ENCODE peak calls at places on chromosomes 6 and 20, in ten cellular contexts. Y, C, X, H, O, F, P, V, J and Q are unnamed samples.

GRCh38 chr20:43590036-43590391 is 723 bp upstream of the IFT52 start:
- DNase-seq in V (peak; percentile 47), C (no peak), X (no peak), P (peak; percentile 10), O (no peak), J (no peak), F (no peak), H (no peak), Y (peak; percentile 27), Q (no peak)

GRCh38 chr6:169847141-169847674 is 95.8 kb downstream of the ERMARD start:
- DNase-seq in J (no peak), X (peak; percentile 14), F (no peak), Y (no peak), O (no peak), C (no peak), P (no peak), V (no peak), H (no peak), Q (no peak)

GRCh38 chr6:86963352-86963751 is 26.0 kb downstream of the HTR1E start:
- DNase-seq in C (no peak), H (no peak), V (no peak), X (no peak), F (no peak), O (no peak), Y (no peak), J (no peak), P (no peak), Q (no peak)

GRCh38 chr6:38625191-38625590 is 14.5 kb downstream of the BTBD9 start:
- DNase-seq in F (no peak), O (no peak), P (no peak), V (no peak), J (no peak), H (no peak), X (no peak), C (no peak), Y (no peak), Q (no peak)

GRCh38 chr6:157486632-157487031 is 105.6 kb downstream of the ZDHHC14 start:
- DNase-seq in F (no peak), X (no peak), J (no peak), P (no peak), Y (no peak), C (no peak), H (no peak), V (no peak), O (no peak), Q (no peak)

GRCh38 chr6:75611702-75612375 is 10.2 kb downstream of the SENP6 start:
- DNase-seq in C (peak; percentile 22), P (no peak), Y (no peak), J (peak; percentile 47), V (no peak), O (no peak), H (no peak), F (no peak), X (no peak), Q (no peak)

GRCh38 chr6:20126789-20127653 is 85.2 kb downstream of the MBOAT1 start:
- DNase-seq in H (peak; percentile 74), X (peak; percentile 60), V (peak; percentile 87), F (peak; percentile 69), Y (peak; percentile 78), C (peak; percentile 68), P (peak; percentile 86), O (peak; percentile 81), J (peak; percentile 49), Q (peak; percentile 17)

GRCh38 chr6:43359831-43360230 is 9.6 kb downstream of the ZNF318 start:
- DNase-seq in J (no peak), O (no peak), Y (no peak), C (no peak), P (no peak), H (no peak), V (no peak), F (no peak), X (no peak), Q (no peak)

GRCh38 chr6:111207141-111207858 is 120.0 kb downstream of the SLC16A10 start:
- DNase-seq in O (no peak), C (peak; percentile 16), H (no peak), P (no peak), F (no peak), V (no peak), Y (no peak), J (no peak), X (no peak), Q (no peak)

GRCh38 chr6:13465734-13466133 is 21.7 kb downstream of the GFOD1 start:
- DNase-seq in J (no peak), V (no peak), H (no peak), F (no peak), X (no peak), P (no peak), C (no peak), Y (no peak), O (no peak), Q (no peak)

GRCh38 chr20:25032065-25032477 is 25.9 kb downstream of the ACSS1 start:
- DNase-seq in X (no peak), C (no peak), O (no peak), Y (no peak), H (peak; percentile 30), P (no peak), V (peak; percentile 14), F (no peak), J (no peak), Q (no peak)

GRCh38 chr6:1109134-1109533 is 202.8 kb upstream of the FOXQ1 start:
- DNase-seq in P (no peak), C (no peak), J (no peak), V (no peak), F (no peak), O (no peak), Y (no peak), H (no peak), X (no peak), Q (no peak)

GRCh38 chr6:137399949-137400443 is 94.2 kb downstream of the OLIG3 start:
- DNase-seq in X (no peak), C (no peak), F (no peak), Y (no peak), J (no peak), H (no peak), P (no peak), O (peak; percentile 12), V (peak; percentile 31), Q (no peak)

GRCh38 chr6:146850238-146850896 is 251.6 kb downstream of the ADGB start:
- DNase-seq in C (peak; percentile 70), Y (no peak), V (no peak), F (no peak), J (peak; percentile 79), P (no peak), X (no peak), H (no peak), O (no peak), Q (no peak)

GRCh38 chr6:37171141-37171969 is 1.4 kb downstream of the PIM1 start:
- DNase-seq in V (peak; percentile 36), Y (no peak), C (peak; percentile 63), P (peak; percentile 43), X (peak; percentile 55), H (peak; percentile 45), F (peak; percentile 37), J (peak; percentile 58), O (no peak), Q (no peak)

GRCh38 chr20:22411568-22412450 is 172.6 kb downstream of the FOXA2 start:
- DNase-seq in O (no peak), V (no peak), H (peak; percentile 48), J (peak; percentile 31), P (no peak), Y (no peak), F (no peak), X (peak; percentile 45), C (peak; percentile 100), Q (no peak)

GRCh38 chr6:13457577-13457976 is 29.8 kb downstream of the GFOD1 start:
- DNase-seq in P (no peak), F (no peak), O (no peak), J (no peak), C (peak; percentile 71), H (no peak), V (no peak), X (no peak), Y (no peak), Q (no peak)

GRCh38 chr20:59598625-59599310 is 5.6 kb upstream of the PHACTR3 start:
- DNase-seq in X (no peak), V (peak; percentile 66), J (peak; percentile 23), Y (peak; percentile 78), F (peak; percentile 25), H (no peak), P (peak; percentile 58), C (peak; percentile 1), O (no peak), Q (peak; percentile 57)

GRCh38 chr20:21808863-21809664 is 103.6 kb downstream of the PAX1 start:
- DNase-seq in Y (peak; percentile 79), J (no peak), F (peak; percentile 36), X (peak; percentile 36), O (no peak), P (peak; percentile 79), V (peak; percentile 89), C (peak; percentile 10), H (no peak), Q (peak; percentile 66)

GRCh38 chr20:57211949-57212889 is 54.2 kb downstream of the BMP7 start:
- DNase-seq in H (peak; percentile 72), F (no peak), V (peak; percentile 71), P (peak; percentile 50), J (peak; percentile 87), O (no peak), Y (peak; percentile 34), C (peak; percentile 72), X (peak; percentile 52), Q (no peak)